ENCODE peak calls at places on chromosomes 4 and X, in five cellular contexts. S is left ventricle myocardium inferior, J is pancreas, R is fibroblast of lung, O is thoracic aorta. Y is an unnamed sample.

GRCh38 chr4:13612569-13612968 is 15.0 kb downstream of the BOD1L1 start:
- DNase-seq in S (no peak), J (no peak), R (no peak), O (no peak), Y (no peak)

GRCh38 chr4:185713731-185714130 is 98.3 kb downstream of the SORBS2 start:
- DNase-seq in S (no peak), J (no peak), R (no peak), O (no peak), Y (no peak)

GRCh38 chr4:845836-846251 is 19.9 kb upstream of the CPLX1 start:
- DNase-seq in S (no peak), J (no peak), R (peak), O (no peak), Y (no peak)

GRCh38 chr4:45100936-45101818 is 374.8 kb upstream of the GNPDA2 start:
- DNase-seq in S (no peak), J (no peak), R (peak), O (no peak), Y (no peak)

GRCh38 chr4:143421609-143422008 is 84.9 kb downstream of the GAB1 start:
- DNase-seq in S (no peak), J (no peak), R (peak), O (no peak), Y (no peak)

GRCh38 chrX:13689519-13690211 is 737 bp downstream of the RAB9A start:
- DNase-seq in S (no peak), J (no peak), R (peak), O (no peak), Y (no peak)

GRCh38 chr4:77695769-77696168 is 90.1 kb downstream of the CXCL13 start:
- DNase-seq in S (no peak), J (no peak), R (peak), O (no peak), Y (no peak)

GRCh38 chr4:86482851-86483490 is 111.1 kb upstream of the PTPN13 start:
- DNase-seq in S (no peak), J (no peak), R (peak), O (no peak), Y (no peak)

GRCh38 chr4:183264614-183265013 is 55.5 kb downstream of the CLDN22 start:
- DNase-seq in S (no peak), J (no peak), R (peak), O (no peak), Y (no peak)

GRCh38 chr4:133270021-133270570 is 121.0 kb downstream of the PCDH10 start:
- DNase-seq in S (no peak), J (no peak), R (peak), O (no peak), Y (no peak)

GRCh38 chr4:1538096-1538410 is 131.8 kb upstream of the NKX1-1 start:
- DNase-seq in S (no peak), J (no peak), R (no peak), O (no peak), Y (no peak)

GRCh38 chr4:113646456-113646809 is 115.1 kb downstream of the CAMK2D start:
- DNase-seq in S (no peak), J (no peak), R (peak), O (no peak), Y (no peak)

GRCh38 chrX:30706216-30706775 is 53.1 kb downstream of the GK start:
- DNase-seq in S (no peak), J (no peak), R (no peak), O (no peak), Y (no peak)

GRCh38 chr4:1760521-1761001 is 32.5 kb upstream of the FGFR3 start:
- DNase-seq in S (no peak), J (no peak), R (no peak), O (no peak), Y (no peak)

GRCh38 chr4:21765810-21766407 is 182.7 kb downstream of the KCNIP4 start:
- DNase-seq in S (no peak), J (peak), R (peak), O (no peak), Y (no peak)

GRCh38 chr4:20773144-20773997 is 73.1 kb downstream of the PACRGL start:
- DNase-seq in S (no peak), J (peak), R (peak), O (no peak), Y (no peak)

GRCh38 chr4:14926368-14926767 is 75.9 kb upstream of the CPEB2 start:
- DNase-seq in S (no peak), J (no peak), R (no peak), O (no peak), Y (no peak)

GRCh38 chrX:108165349-108166111 is 74.0 kb downstream of the ATG4A start:
- DNase-seq in S (no peak), J (no peak), R (peak), O (no peak), Y (no peak)

GRCh38 chr4:141636771-141637460 is 533 bp downstream of the IL15 start:
- DNase-seq in S (peak), J (peak), R (peak), O (peak), Y (no peak)

GRCh38 chr4:14247767-14248166 is 620.2 kb upstream of the BOD1L1 start:
- DNase-seq in S (no peak), J (no peak), R (no peak), O (no peak), Y (no peak)

GRCh38 chrX:148609766-148610698 is 109.6 kb downstream of the AFF2 start:
- DNase-seq in S (no peak), J (no peak), R (peak), O (no peak), Y (no peak)

GRCh38 chrX:53280316-53280702 is 1.1 kb downstream of the IQSEC2 start:
- DNase-seq in S (no peak), J (no peak), R (no peak), O (no peak), Y (no peak)
- H3K27ac ChIP-seq in S (peak), J (no peak), R (peak), O (no peak), Y (no peak)

GRCh38 chrX:48802089-48802812 is 384 bp downstream of the HDAC6 start:
- DNase-seq in S (peak), J (peak), R (peak), O (peak), Y (peak)
- TF ChIP-seq CTCF in S (no peak), J (no peak), R (no peak), O (no peak), Y (no peak)

GRCh38 chr4:73705721-73706120 is 34.6 kb upstream of the CXCL8 start:
- DNase-seq in S (no peak), J (no peak), R (no peak), O (no peak), Y (no peak)
- H3K27ac ChIP-seq in S (peak), J (no peak), R (peak), O (no peak), Y (peak)

DNA sequence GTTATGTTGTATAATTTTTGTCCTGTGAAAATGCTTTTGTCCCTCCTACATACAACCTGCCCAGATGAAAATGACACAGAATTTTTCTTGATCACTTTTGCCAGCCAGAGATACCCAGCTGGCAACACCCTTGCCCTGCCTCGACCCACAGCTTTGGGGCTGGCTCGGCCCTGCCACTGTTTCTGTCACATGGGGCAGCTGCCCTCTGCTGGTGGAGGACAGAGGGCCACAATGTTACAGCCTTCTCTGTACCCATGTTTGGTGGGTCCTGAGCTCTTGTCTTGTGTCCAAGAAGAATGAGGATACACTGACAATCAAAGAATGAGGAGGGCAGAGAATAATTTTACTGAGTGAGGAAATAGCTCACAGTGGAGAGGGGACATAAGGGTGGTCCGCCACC is 31.1 kb downstream of the BMP15 start:
- DNase-seq in S (no peak), J (peak), R (no peak), O (no peak), Y (no peak)
- TF ChIP-seq CTCF in S (peak), J (no peak), R (peak), O (no peak), Y (no peak)

GRCh38 chrX:283115-283845 is 2.1 kb downstream of the PLCXD1 start:
- DNase-seq in S (peak), J (peak), R (peak), O (peak), Y (peak)
- H3K27ac ChIP-seq in S (peak), J (peak), R (peak), O (no peak), Y (peak)